ENCODE peak calls at places on chromosomes 13 and 19, in five cellular contexts. Z is breast epithelium, S is heart left ventricle, K is H1, T is right lobe of liver. W is an unnamed sample.

GRCh38 chr13:99968521-99969367 is 2.8 kb downstream of the ZIC5 start:
- DNase-seq in Z (no peak), S (no peak), K (no peak), T (no peak), W (no peak)

GRCh38 chr13:48539550-48539949 is 6.7 kb upstream of the RCBTB2 start:
- DNase-seq in Z (no peak), S (no peak), K (no peak), T (no peak), W (no peak)

GRCh38 chr13:97313481-97313880 is 91.3 kb downstream of the MBNL2 start:
- DNase-seq in Z (no peak), S (no peak), K (no peak), T (no peak), W (no peak)

GRCh38 chr13:71619096-71619495 is 247.9 kb downstream of the DACH1 start:
- DNase-seq in Z (no peak), S (no peak), K (no peak), T (no peak), W (no peak)

GRCh38 chr13:96751089-96751488 is 243.2 kb downstream of the OXGR1 start:
- DNase-seq in Z (no peak), S (no peak), K (no peak), T (no peak), W (no peak)

GRCh38 chr13:79918620-79919019 is 422.3 kb downstream of the SPRY2 start:
- DNase-seq in Z (no peak), S (no peak), K (no peak), T (no peak), W (no peak)

GRCh38 chr19:11091343-11092153 is 2.3 kb downstream of the LDLR start:
- DNase-seq in Z (peak; percentile 77), S (peak; percentile 53), K (no peak), T (no peak), W (peak; percentile 94)

GRCh38 chr19:57406516-57407123 is 4.3 kb upstream of the ZNF17 start:
- DNase-seq in Z (peak; percentile 62), S (peak; percentile 68), K (peak; percentile 88), T (peak; percentile 71), W (no peak)

GRCh38 chr19:12783226-12783848 is 7.9 kb upstream of the JUNB start:
- DNase-seq in Z (no peak), S (no peak), K (no peak), T (no peak), W (no peak)

GRCh38 chr13:97582170-97582569 is 148.2 kb downstream of the RAP2A start:
- DNase-seq in Z (no peak), S (no peak), K (no peak), T (no peak), W (no peak)

GRCh38 chr13:112674412-112675383 is 15.1 kb upstream of the ATP11A start:
- DNase-seq in Z (no peak), S (no peak), K (peak; percentile 42), T (no peak), W (no peak)

GRCh38 chr13:113672002-113672651 is 5.1 kb downstream of the GRK1 start:
- DNase-seq in Z (no peak), S (no peak), K (no peak), T (peak; percentile 41), W (no peak)

GRCh38 chr13:41065098-41065497 is 3.8 kb downstream of the WBP4 start:
- DNase-seq in Z (no peak), S (no peak), K (no peak), T (no peak), W (no peak)

GRCh38 chr13:36776175-36776574 is 42.8 kb upstream of the RFXAP start:
- DNase-seq in Z (no peak), S (no peak), K (no peak), T (no peak), W (no peak)

GRCh38 chr13:79385694-79386093 is 20.4 kb downstream of the RBM26 start:
- DNase-seq in Z (no peak), S (no peak), K (no peak), T (no peak), W (no peak)

GRCh38 chr19:35740423-35741215 is 1.6 kb downstream of the IGFLR1 start:
- DNase-seq in Z (peak; percentile 97), S (peak; percentile 99), K (peak; percentile 96), T (peak; percentile 99), W (peak; percentile 100)

GRCh38 chr19:10612515-10613119 is 12.7 kb upstream of the SLC44A2 start:
- DNase-seq in Z (no peak), S (peak; percentile 94), K (no peak), T (no peak), W (peak; percentile 88)

GRCh38 chr19:17091758-17092333 is 16.3 kb downstream of the MYO9B start:
- DNase-seq in Z (no peak), S (peak; percentile 63), K (no peak), T (peak; percentile 77), W (no peak)

GRCh38 chr13:92187378-92187989 is 789.1 kb downstream of the GPC5 start:
- DNase-seq in Z (no peak), S (no peak), K (no peak), T (no peak), W (no peak)

GRCh38 chr13:110359840-110360301 is 52.8 kb downstream of the COL4A2 start:
- DNase-seq in Z (no peak), S (no peak), K (no peak), T (no peak), W (no peak)

GRCh38 chr19:15463865-15464371 is 426 bp downstream of the RASAL3 start:
- DNase-seq in Z (no peak), S (no peak), K (no peak), T (no peak), W (no peak)

GRCh38 chr13:23921451-23921888 is 24.2 kb upstream of the C1QTNF9B start:
- DNase-seq in Z (no peak), S (no peak), K (no peak), T (no peak), W (no peak)

GRCh38 chr19:18851673-18852325 is 20.0 kb downstream of the UPF1 start:
- DNase-seq in Z (no peak), S (no peak), K (no peak), T (peak; percentile 42), W (no peak)

GRCh38 chr19:8377598-8377997 is 12.6 kb upstream of the RAB11B start:
- DNase-seq in Z (no peak), S (peak; percentile 11), K (no peak), T (no peak), W (no peak)

GRCh38 chr19:16330811-16331690 is 6.4 kb downstream of the KLF2 start:
- DNase-seq in Z (no peak), S (no peak), K (no peak), T (no peak), W (no peak)

GRCh38 chr19:2049741-2050348 is 1.2 kb downstream of the MKNK2 start:
- DNase-seq in Z (peak; percentile 88), S (peak; percentile 79), K (no peak), T (peak; percentile 96), W (peak; percentile 74)

GRCh38 chr13:27203854-27204253 is 32.2 kb upstream of the USP12 start:
- DNase-seq in Z (no peak), S (no peak), K (no peak), T (no peak), W (no peak)

GRCh38 chr13:111228262-111229144 is 91.9 kb upstream of the TEX29 start:
- DNase-seq in Z (no peak), S (no peak), K (no peak), T (no peak), W (no peak)

GRCh38 chr13:113647351-113648217 is 10.4 kb downstream of the ATP4B start:
- DNase-seq in Z (peak; percentile 96), S (peak; percentile 91), K (no peak), T (peak; percentile 94), W (peak; percentile 96)

GRCh38 chr13:105991131-105991530 is 544.3 kb downstream of the EFNB2 start:
- DNase-seq in Z (no peak), S (no peak), K (no peak), T (no peak), W (no peak)

GRCh38 chr19:43983544-43983911 is 460 bp upstream of the ZNF155 start:
- DNase-seq in Z (no peak), S (no peak), K (no peak), T (no peak), W (no peak)

GRCh38 chr19:3512562-3512961 is 6.5 kb downstream of the FZR1 start:
- DNase-seq in Z (no peak), S (no peak), K (no peak), T (no peak), W (no peak)
- H3K4me3 ChIP-seq in Z (no peak overlapping the region), S (no peak overlapping the region), K (no peak overlapping the region), T (no peak overlapping the region), W (no peak overlapping the region)

GRCh38 chr13:26046639-26047038 is 5.2 kb downstream of the SHISA2 start:
- DNase-seq in Z (no peak), S (no peak), K (no peak), T (no peak), W (no peak)
- TF ChIP-seq POLR2A in Z (no peak), S (no peak), K (no peak), T (no peak), W (no peak)

GRCh38 chr13:28866932-28867331 is 46.8 kb downstream of the MTUS2 start:
- DNase-seq in Z (no peak), S (no peak), K (no peak), T (no peak), W (no peak)

GRCh38 chr13:28865951-28866350 is 45.8 kb downstream of the MTUS2 start:
- DNase-seq in Z (no peak), S (no peak), K (no peak), T (no peak), W (no peak)

GRCh38 chr13:28867564-28867963 is 47.4 kb downstream of the MTUS2 start:
- DNase-seq in Z (no peak), S (peak; percentile 39), K (no peak), T (no peak), W (no peak)

GRCh38 chr13:28864544-28864943 is 44.4 kb downstream of the MTUS2 start:
- DNase-seq in Z (no peak), S (no peak), K (no peak), T (no peak), W (no peak)

DNA sequence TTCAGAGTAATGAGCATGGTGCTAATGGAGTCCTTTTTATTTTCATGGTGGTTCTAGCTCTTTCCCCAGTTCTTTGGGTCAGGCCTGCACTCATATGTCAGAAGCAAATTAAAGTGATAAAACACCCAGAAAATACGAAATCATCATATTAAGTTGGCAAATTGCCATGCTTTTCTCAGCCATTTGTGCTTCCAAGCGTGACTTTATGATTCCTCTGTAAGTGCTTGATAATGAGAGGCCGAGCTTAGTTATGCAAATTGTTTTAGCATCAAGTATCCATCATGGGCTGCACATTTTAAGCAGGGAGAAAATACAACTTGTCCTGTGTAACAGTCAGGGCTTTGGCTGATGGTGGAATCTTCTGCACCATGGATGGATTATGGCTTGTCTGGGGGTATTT is 45.2 kb downstream of the MTUS2 start:
- DNase-seq in Z (no peak), S (no peak), K (no peak), T (no peak), W (no peak)
- H3K4me3 ChIP-seq in Z (no peak overlapping the region), S (no peak overlapping the region), K (no peak overlapping the region), T (no peak overlapping the region), W (no peak overlapping the region)

GRCh38 chr19:51594774-51595109 is 23.7 kb downstream of the ZNF175 start:
- DNase-seq in Z (no peak), S (no peak), K (no peak), T (no peak), W (no peak)
- TF ChIP-seq POLR2A in Z (no peak), S (no peak), K (no peak), T (no peak), W (no peak)